ENCODE peak calls at places on chromosome 3, in five cellular contexts. W, A, U, N and Y are unnamed samples.

GRCh38 chr3:107987036-107987557 is 103.7 kb downstream of the CD47 start:
- DNase-seq in W (no peak), A (no peak), U (peak), N (peak), Y (no peak)

GRCh38 chr3:150076443-150076842 is 105.7 kb upstream of the PFN2 start:
- DNase-seq in W (no peak), A (no peak), U (no peak), N (no peak), Y (no peak)

GRCh38 chr3:128447561-128448013 is 19.1 kb downstream of the DNAJB8 start:
- DNase-seq in W (no peak), A (no peak), U (no peak), N (no peak), Y (no peak)

GRCh38 chr3:152638707-152639450 is 196.1 kb upstream of the P2RY1 start:
- DNase-seq in W (no peak), A (no peak), U (no peak), N (no peak), Y (no peak)

GRCh38 chr3:6799264-6799915 is 61.5 kb upstream of the GRM7 start:
- DNase-seq in W (no peak), A (peak), U (no peak), N (no peak), Y (peak)

GRCh38 chr3:128067481-128067880 is 15.2 kb downstream of the SEC61A1 start:
- DNase-seq in W (no peak), A (no peak), U (no peak), N (no peak), Y (no peak)

GRCh38 chr3:126355777-126356372 is 1.3 kb downstream of the KLF15 start:
- DNase-seq in W (peak), A (peak), U (peak), N (peak), Y (peak)

GRCh38 chr3:2535206-2535605 is 436.5 kb downstream of the CNTN4 start:
- DNase-seq in W (no peak), A (no peak), U (no peak), N (no peak), Y (no peak)

GRCh38 chr3:150620002-150620689 is 17.0 kb downstream of the SELENOT start:
- DNase-seq in W (no peak), A (no peak), U (no peak), N (no peak), Y (no peak)

GRCh38 chr3:179666030-179666429 is 13.2 kb downstream of the USP13 start:
- DNase-seq in W (no peak), A (no peak), U (no peak), N (no peak), Y (no peak)

GRCh38 chr3:150348500-150348899 is 59.6 kb upstream of the TSC22D2 start:
- DNase-seq in W (no peak), A (no peak), U (peak), N (peak), Y (no peak)

GRCh38 chr3:46416134-46417119 is 9.4 kb downstream of the CCRL2 start:
- DNase-seq in W (no peak), A (no peak), U (no peak), N (no peak), Y (no peak)

GRCh38 chr3:55514962-55515361 is 27.9 kb upstream of the WNT5A start:
- DNase-seq in W (no peak), A (no peak), U (no peak), N (no peak), Y (no peak)

GRCh38 chr3:48945856-48946549 is 27.4 kb downstream of the ARIH2 start:
- DNase-seq in W (no peak), A (no peak), U (no peak), N (no peak), Y (no peak)

GRCh38 chr3:189277711-189278110 is 105.9 kb downstream of the TPRG1 start:
- DNase-seq in W (no peak), A (no peak), U (no peak), N (no peak), Y (no peak)

GRCh38 chr3:78277220-78277619 is 1237.3 kb downstream of the ROBO2 start:
- DNase-seq in W (no peak), A (no peak), U (no peak), N (no peak), Y (no peak)

GRCh38 chr3:138135141-138135832 is 3.1 kb upstream of the A4GNT start:
- DNase-seq in W (no peak), A (no peak), U (no peak), N (no peak), Y (no peak)

GRCh38 chr3:114525278-114525677 is 231.4 kb downstream of the TIGIT start:
- DNase-seq in W (no peak), A (no peak), U (peak), N (no peak), Y (no peak)

GRCh38 chr3:17800232-17800631 is 57.8 kb upstream of the TBC1D5 start:
- DNase-seq in W (no peak), A (no peak), U (no peak), N (no peak), Y (no peak)

GRCh38 chr3:105518806-105519418 is 152.2 kb downstream of the ALCAM start:
- DNase-seq in W (no peak), A (peak), U (peak), N (peak), Y (no peak)

GRCh38 chr3:99319961-99320360 is 318.4 kb upstream of the COL8A1 start:
- DNase-seq in W (no peak), A (no peak), U (peak), N (peak), Y (no peak)

GRCh38 chr3:190617185-190617584 is 103.3 kb downstream of the IL1RAP start:
- DNase-seq in W (no peak), A (peak), U (no peak), N (no peak), Y (no peak)

GRCh38 chr3:123375014-123375940 is 73.6 kb downstream of the ADCY5 start:
- DNase-seq in W (no peak), A (no peak), U (no peak), N (peak), Y (no peak)

GRCh38 chr3:162738778-162739177 is 1242.2 kb downstream of the OTOL1 start:
- DNase-seq in W (no peak), A (no peak), U (peak), N (peak), Y (no peak)

GRCh38 chr3:175065492-175065891 is 206.4 kb downstream of the NAALADL2 start:
- DNase-seq in W (no peak), A (no peak), U (peak), N (peak), Y (no peak)

GRCh38 chr3:76661527-76662250 is 378.2 kb upstream of the ROBO2 start:
- DNase-seq in W (peak), A (no peak), U (no peak), N (no peak), Y (peak)

GRCh38 chr3:187783098-187783497 is 37.8 kb upstream of the BCL6 start:
- DNase-seq in W (no peak), A (no peak), U (peak), N (peak), Y (no peak)

GRCh38 chr3:106169351-106169750 is 300.5 kb upstream of the CBLB start:
- DNase-seq in W (no peak), A (no peak), U (no peak), N (no peak), Y (no peak)

GRCh38 chr3:169699070-169699469 is 35.6 kb upstream of the MECOM start:
- DNase-seq in W (no peak), A (no peak), U (peak), N (no peak), Y (no peak)

GRCh38 chr3:13024274-13024863 is 48.9 kb downstream of the IQSEC1 start:
- DNase-seq in W (no peak), A (no peak), U (no peak), N (no peak), Y (no peak)

GRCh38 chr3:13022348-13023250 is 50.6 kb downstream of the IQSEC1 start:
- DNase-seq in W (peak), A (no peak), U (peak), N (peak), Y (peak)

GRCh38 chr3:13025090-13025489 is 48.1 kb downstream of the IQSEC1 start:
- DNase-seq in W (no peak), A (no peak), U (peak), N (peak), Y (no peak)

GRCh38 chr3:13021934-13022265 is 51.3 kb downstream of the IQSEC1 start:
- DNase-seq in W (no peak), A (no peak), U (no peak), N (no peak), Y (no peak)

DNA sequence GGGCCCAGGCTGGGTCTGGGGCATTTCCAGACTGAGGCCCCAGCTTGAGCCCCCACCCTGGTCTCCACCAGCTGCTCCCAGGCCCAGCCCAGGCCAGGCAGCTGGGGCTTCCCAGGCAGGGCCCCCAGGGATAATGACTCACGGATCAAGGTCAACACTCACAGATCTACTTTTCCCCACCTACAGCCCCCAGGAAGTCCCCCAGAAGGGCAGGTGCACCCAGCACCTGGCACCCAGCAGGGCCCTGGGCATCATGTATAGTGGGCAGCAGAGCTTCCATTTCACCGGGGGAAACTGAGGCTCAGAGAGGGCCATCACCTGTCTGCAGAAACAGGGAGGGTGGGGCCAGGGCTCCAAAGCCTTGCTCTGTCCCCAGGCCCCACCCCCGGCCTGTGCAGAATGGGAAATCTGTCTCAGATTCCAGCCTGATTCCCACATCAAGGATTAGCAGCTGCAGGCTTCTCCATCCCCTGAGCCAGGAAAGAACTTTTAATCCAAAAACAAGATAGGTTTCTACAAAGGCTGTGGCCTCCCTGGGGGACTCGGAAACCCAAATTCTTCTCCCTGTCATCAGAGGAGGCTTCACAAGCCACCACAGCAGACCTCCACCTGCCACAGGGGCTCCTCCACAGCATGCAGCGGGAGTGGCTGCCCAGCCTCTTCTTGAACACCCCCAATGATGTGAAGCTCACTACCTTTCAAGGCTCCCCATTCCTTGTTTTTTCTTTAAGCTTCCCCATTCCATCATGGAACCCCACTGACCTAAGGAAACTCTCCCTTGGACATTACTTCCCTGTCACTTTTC is 49.8 kb downstream of the IQSEC1 start:
- DNase-seq in W (no peak), A (no peak), U (peak), N (peak), Y (no peak)
- H4K91ac ChIP-seq in W (no peak), A (no peak), U (no peak), N (no peak), Y (no peak)

DNA sequence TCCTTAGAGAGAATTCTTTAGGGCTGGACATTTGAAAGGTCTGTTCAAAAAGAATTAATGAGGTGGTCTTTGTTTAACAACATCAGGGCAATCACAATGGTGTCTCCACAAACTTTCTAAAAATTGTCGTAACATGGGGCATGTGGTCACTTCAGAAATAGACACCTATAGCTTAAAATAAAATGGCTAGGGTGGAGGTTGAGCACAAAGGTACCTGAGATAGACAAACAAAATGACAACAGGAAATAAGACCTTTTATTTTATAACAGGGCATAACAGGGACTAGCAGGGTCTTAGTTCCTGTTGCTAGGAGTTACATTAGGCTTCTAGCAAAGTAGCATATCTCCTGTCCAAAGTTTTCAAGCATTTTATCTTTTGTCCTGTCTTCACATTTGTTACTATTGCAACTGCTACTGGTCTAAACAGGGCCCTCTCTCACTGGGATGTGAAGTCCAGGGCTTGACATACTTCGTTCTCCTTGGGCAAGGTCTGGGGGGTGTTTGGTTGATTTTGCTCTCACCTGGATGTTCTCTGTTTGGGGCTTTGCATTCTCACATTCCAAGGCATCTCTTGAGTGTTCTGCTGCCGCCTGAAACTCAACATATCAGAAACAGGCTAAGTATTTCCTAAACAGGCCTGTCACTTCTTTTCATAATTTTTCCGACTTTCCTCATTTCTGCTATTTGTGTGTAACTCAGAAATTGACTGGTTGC is 3.0 kb downstream of the GCSAM start:
- DNase-seq in W (no peak), A (no peak), U (no peak), N (no peak), Y (no peak)
- H2BK15ac ChIP-seq in W (no peak), A (no peak), U (no peak), N (no peak), Y (no peak)

GRCh38 chr3:136818851-136819783 is at the start of gene SLC35G2:
- DNase-seq in W (no peak), A (peak), U (peak), N (peak), Y (peak)

GRCh38 chr3:136819784-136820640 is 1.1 kb downstream of the SLC35G2 start:
- DNase-seq in W (no peak), A (peak), U (peak), N (peak), Y (peak)

GRCh38 chr3:136817448-136817847 is 1.5 kb upstream of the SLC35G2 start:
- DNase-seq in W (no peak), A (no peak), U (peak), N (peak), Y (no peak)

GRCh38 chr3:136818191-136818850 is 605 bp upstream of the SLC35G2 start:
- DNase-seq in W (no peak), A (peak), U (peak), N (peak), Y (peak)
- H2AFZ ChIP-seq in W (peak), A (peak), U (peak), N (peak), Y (no peak)

GRCh38 chr3:184332370-184333090 is 4.9 kb upstream of the FAM131A start:
- DNase-seq in W (no peak), A (no peak), U (peak), N (peak), Y (no peak)
- H4K91ac ChIP-seq in W (no peak), A (no peak), U (peak), N (peak), Y (no peak)

GRCh38 chr3:124826703-124827102 is 60.5 kb downstream of the ITGB5 start:
- DNase-seq in W (peak), A (no peak), U (peak), N (peak), Y (peak)
- H2BK15ac ChIP-seq in W (no peak), A (no peak), U (no peak), N (no peak), Y (no peak)

GRCh38 chr3:119034256-119035013 is at the start of gene IGSF11:
- DNase-seq in W (peak), A (peak), U (peak), N (peak), Y (peak)
- H2AFZ ChIP-seq in W (peak), A (peak), U (peak), N (peak), Y (no peak)

GRCh38 chr3:40701016-40701588 is 176.3 kb downstream of the ZNF621 start:
- DNase-seq in W (no peak), A (no peak), U (no peak), N (no peak), Y (no peak)

GRCh38 chr3:40705663-40706062 is 180.9 kb downstream of the ZNF621 start:
- DNase-seq in W (no peak), A (no peak), U (no peak), N (no peak), Y (no peak)

DNA sequence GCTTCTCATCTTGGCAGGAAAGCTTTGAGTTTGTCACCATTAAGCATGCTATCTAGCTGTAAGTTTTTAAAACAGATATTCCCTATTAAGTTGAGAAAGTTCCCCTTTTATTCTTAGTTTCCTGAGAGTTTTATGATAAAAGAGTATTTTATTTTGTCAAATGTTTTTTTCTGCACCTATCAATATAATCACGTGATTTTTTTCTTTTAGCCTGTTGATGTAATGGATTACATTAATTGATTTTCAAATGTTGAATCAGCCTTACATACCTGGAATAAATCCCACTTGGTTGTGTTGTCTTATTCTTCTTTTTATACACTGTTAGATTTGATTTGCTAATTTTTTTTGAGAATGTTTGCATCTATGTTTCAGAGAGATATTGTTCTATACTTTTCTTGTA is 179.5 kb downstream of the ZNF621 start:
- DNase-seq in W (no peak), A (no peak), U (no peak), N (no peak), Y (no peak)
- H4K91ac ChIP-seq in W (no peak), A (no peak), U (no peak), N (no peak), Y (no peak)